ENCODE peak calls at places on chromosomes 11 and 22, in six cellular contexts. X is stimulated activated CD8-positive, alpha-beta memory T cell treated with anti-CD3 and anti-CD28 coated beads, Interleukin-15, amount 100 ng/mL, for 24 hours; N is brain pericyte; G is putamen; Y is activated naive CD8-positive, alpha-beta T cell treated with anti-CD3 and anti-CD28 coated beads, Interleukin-2, amount 50 U/mL, for 16 hours; I is A172. Q is an unnamed sample.

GRCh38 chr22:37196539-37197450 is 8.7 kb upstream of the C1QTNF6 start:
- DNase-seq in X (no peak), N (no peak), G (no peak), Y (no peak), I (peak), Q (peak)

GRCh38 chr11:44177905-44178304 is 82.4 kb downstream of the EXT2 start:
- DNase-seq in X (no peak), N (no peak), G (no peak), Y (no peak), I (no peak), Q (no peak)

GRCh38 chr11:76419896-76420295 is 24.9 kb upstream of the EMSY start:
- DNase-seq in X (no peak), N (no peak), G (no peak), Y (no peak), I (no peak), Q (no peak)

GRCh38 chr22:41812805-41813545 is 12.5 kb downstream of the CCDC134 start:
- DNase-seq in X (no peak), N (no peak), G (no peak), Y (no peak), I (no peak), Q (no peak)

GRCh38 chr11:73465019-73465675 is 88.9 kb downstream of the RELT start:
- DNase-seq in X (no peak), N (no peak), G (no peak), Y (no peak), I (no peak), Q (no peak)

GRCh38 chr22:26767351-26767970 is 110.1 kb downstream of the MIAT start:
- DNase-seq in X (no peak), N (no peak), G (peak), Y (no peak), I (no peak), Q (no peak)

GRCh38 chr11:125330462-125331325 is 165.4 kb downstream of the FEZ1 start:
- DNase-seq in X (no peak), N (no peak), G (no peak), Y (no peak), I (no peak), Q (no peak)

GRCh38 chr11:72113170-72113808 is 794 bp upstream of the ANAPC15 start:
- DNase-seq in X (no peak), N (no peak), G (no peak), Y (no peak), I (peak), Q (no peak)

Q was measured in omental fat pad.